ENCODE peak calls at places on chromosomes 16 and 17, in nine cellular contexts. Y, A, U, N, E, K, B, H and O are unnamed samples.

GRCh38 chr17:13266596-13266995 is 248.8 kb upstream of the ELAC2 start:
- DNase-seq in Y (no peak), A (no peak), U (no peak), N (no peak), E (no peak), K (no peak), B (no peak), H (no peak), O (no peak)

GRCh38 chr16:66525396-66526180 is 24.3 kb downstream of the TK2 start:
- DNase-seq in Y (no peak), A (no peak), U (no peak), N (no peak), E (no peak), K (no peak), B (no peak), H (no peak), O (no peak)

GRCh38 chr17:83100220-83100852 is 20.9 kb downstream of the METRNL start:
- DNase-seq in Y (no peak), A (no peak), U (no peak), N (no peak), E (no peak), K (no peak), B (no peak), H (no peak), O (no peak)

GRCh38 chr17:57356722-57357391 is 100.5 kb downstream of the MSI2 start:
- DNase-seq in Y (no peak), A (no peak), U (no peak), N (no peak), E (peak), K (no peak), B (no peak), H (no peak), O (no peak)

GRCh38 chr16:86448306-86448705 is 62.0 kb upstream of the FOXF1 start:
- DNase-seq in Y (no peak), A (no peak), U (no peak), N (no peak), E (no peak), K (no peak), B (no peak), H (no peak), O (no peak)

GRCh38 chr16:67563708-67564468 is 1.6 kb downstream of the CTCF start:
- DNase-seq in Y (peak), A (peak), U (peak), N (peak), E (peak), K (peak), B (peak), H (no peak), O (no peak)

GRCh38 chr16:66881014-66881417 is 701 bp downstream of the PDP2 start:
- DNase-seq in Y (no peak), A (no peak), U (no peak), N (peak), E (no peak), K (no peak), B (no peak), H (no peak), O (no peak)

GRCh38 chr16:11225677-11226549 is 30.1 kb downstream of the SOCS1 start:
- DNase-seq in Y (no peak), A (no peak), U (no peak), N (no peak), E (no peak), K (no peak), B (no peak), H (no peak), O (no peak)

GRCh38 chr16:15542261-15542660 is 100.7 kb downstream of the MARF1 start:
- DNase-seq in Y (no peak), A (no peak), U (no peak), N (no peak), E (no peak), K (no peak), B (no peak), H (no peak), O (no peak)

GRCh38 chr17:49996495-49997255 is 1.7 kb upstream of the DLX3 start:
- DNase-seq in Y (peak), A (no peak), U (peak), N (peak), E (peak), K (peak), B (no peak), H (peak), O (peak)